ENCODE peak calls at places on chromosomes 6 and 20, in nine cellular contexts. V, F, D, H, M, I, R, Z and J are unnamed samples.
A peak's percentile ranks its signal among the peaks of the same experiment; 100 is the strongest.

GRCh38 chr6:57257911-57258541 is 35.9 kb upstream of the RAB23 start:
- DNase-seq in V (no peak), F (no peak), D (no peak), H (no peak), M (peak; percentile 72), I (peak; percentile 84), R (no peak), Z (no peak), J (no peak)

GRCh38 chr20:878511-879307 is 37.4 kb downstream of the ANGPT4 start:
- DNase-seq in V (no peak), F (peak; percentile 87), D (peak; percentile 39), H (no peak), M (no peak), I (peak; percentile 20), R (no peak), Z (no peak), J (no peak)

GRCh38 chr6:127952831-127953230 is 52.0 kb upstream of the THEMIS start:
- DNase-seq in V (no peak), F (no peak), D (no peak), H (peak; percentile 10), M (no peak), I (no peak), R (no peak), Z (no peak), J (no peak)

GRCh38 chr6:9412951-9413559 is 977.7 kb upstream of the SLC35B3 start:
- DNase-seq in V (no peak), F (peak; percentile 82), D (peak; percentile 25), H (peak; percentile 31), M (no peak), I (no peak), R (peak; percentile 53), Z (no peak), J (no peak)

GRCh38 chr20:52150440-52151258 is 40.9 kb downstream of the ZFP64 start:
- DNase-seq in V (no peak), F (peak; percentile 58), D (peak; percentile 65), H (peak; percentile 47), M (peak; percentile 20), I (peak; percentile 58), R (peak; percentile 30), Z (no peak), J (no peak)

GRCh38 chr20:50548396-50548795 is 38.2 kb downstream of the PTPN1 start:
- DNase-seq in V (no peak), F (no peak), D (no peak), H (no peak), M (no peak), I (no peak), R (no peak), Z (no peak), J (no peak)

GRCh38 chr6:35070111-35070510 is 71.0 kb downstream of the TCP11 start:
- DNase-seq in V (no peak), F (peak; percentile 67), D (no peak), H (no peak), M (no peak), I (no peak), R (no peak), Z (no peak), J (no peak)

GRCh38 chr6:44266347-44266746 is 996 bp upstream of the NFKBIE start:
- DNase-seq in V (no peak), F (no peak), D (peak; percentile 81), H (no peak), M (no peak), I (no peak), R (no peak), Z (no peak), J (no peak)

GRCh38 chr20:47586648-47587306 is 85.1 kb downstream of the NCOA3 start:
- DNase-seq in V (no peak), F (no peak), D (no peak), H (no peak), M (no peak), I (peak; percentile 57), R (no peak), Z (no peak), J (no peak)

GRCh38 chr6:21653902-21654301 is 60.4 kb downstream of the SOX4 start:
- DNase-seq in V (no peak), F (peak; percentile 63), D (no peak), H (no peak), M (no peak), I (no peak), R (no peak), Z (no peak), J (no peak)

GRCh38 chr6:42210551-42210950 is 7.1 kb downstream of the MRPS10 start:
- DNase-seq in V (no peak), F (no peak), D (no peak), H (peak; percentile 95), M (no peak), I (no peak), R (no peak), Z (no peak), J (no peak)

GRCh38 chr6:161168281-161168891 is 105.5 kb downstream of the AGPAT4 start:
- DNase-seq in V (peak; percentile 71), F (peak; percentile 83), D (no peak), H (no peak), M (peak; percentile 93), I (peak; percentile 99), R (peak; percentile 68), Z (peak; percentile 56), J (no peak)

GRCh38 chr20:39775110-39775509 is 813.0 kb downstream of the DHX35 start:
- DNase-seq in V (peak; percentile 88), F (no peak), D (no peak), H (no peak), M (no peak), I (no peak), R (no peak), Z (peak; percentile 89), J (no peak)

GRCh38 chr20:34249291-34249690 is 8.1 kb downstream of the ASIP start:
- DNase-seq in V (no peak), F (no peak), D (peak; percentile 38), H (no peak), M (peak; percentile 21), I (peak; percentile 71), R (peak; percentile 81), Z (no peak), J (no peak)

GRCh38 chr6:50837589-50838445 is 19.1 kb downstream of the TFAP2B start:
- DNase-seq in V (no peak), F (no peak), D (no peak), H (no peak), M (no peak), I (no peak), R (no peak), Z (no peak), J (no peak)

GRCh38 chr6:34556493-34556892 is 364 bp upstream of the SPDEF start:
- DNase-seq in V (no peak), F (no peak), D (no peak), H (no peak), M (no peak), I (no peak), R (no peak), Z (no peak), J (no peak)